ENCODE peak calls at places on chromosome 16, in eight cellular contexts. A is tibial artery; P is PC-3; M is CD4-positive, CD25-positive, alpha-beta regulatory T cell; C is heart left ventricle; Z is cardiac fibroblast; W is mesendoderm; H is PC-9. Q is an unnamed sample.

GRCh38 chr16:11056090-11056988 is 112.0 kb downstream of the CLEC16A start:
- DNase-seq in P (no peak), C (no peak), A (no peak), H (no peak), Z (peak; percentile 51), W (no peak), M (no peak), Q (peak; percentile 23)

GRCh38 chr16:84254080-84254479 is 14.3 kb upstream of the KCNG4 start:
- DNase-seq in P (no peak), Z (no peak), W (no peak), M (no peak), A (no peak), H (no peak), C (no peak), Q (no peak)

GRCh38 chr16:87045462-87046216 is 271.6 kb downstream of the C16orf95 start:
- DNase-seq in Z (no peak), P (no peak), H (no peak), W (no peak), M (no peak), A (no peak), C (no peak), Q (no peak)

GRCh38 chr16:3305109-3306068 is at the start of the genes TIGD7 and ZNF75A:
- DNase-seq in W (peak; percentile 97), P (peak; percentile 84), M (peak; percentile 82), C (peak; percentile 90), Z (peak; percentile 91), A (peak; percentile 72), H (peak; percentile 86), Q (peak; percentile 94)

GRCh38 chr16:75204410-75204758 is 2.6 kb downstream of the CTRB2 start:
- DNase-seq in P (no peak), Z (no peak), H (no peak), C (no peak), A (no peak), M (no peak), W (no peak), Q (no peak)

GRCh38 chr16:64122177-64122576 is 999.7 kb downstream of the CDH11 start:
- DNase-seq in W (no peak), P (peak; percentile 64), C (no peak), A (no peak), H (no peak), M (no peak), Z (no peak), Q (no peak)

GRCh38 chr16:23801387-23801786 is 34.4 kb upstream of the PRKCB start:
- DNase-seq in C (peak; percentile 72), H (peak; percentile 59), P (peak; percentile 66), A (peak; percentile 66), M (peak; percentile 62), W (peak; percentile 68), Z (peak; percentile 65), Q (peak; percentile 86)

GRCh38 chr16:53061256-53061655 is 6.5 kb downstream of the CHD9 start:
- DNase-seq in W (no peak), C (no peak), H (no peak), P (no peak), A (no peak), Z (no peak), M (no peak), Q (no peak)

GRCh38 chr16:57734308-57734924 is 1.2 kb upstream of the KATNB1 start:
- DNase-seq in A (no peak), Z (no peak), C (no peak), W (no peak), H (no peak), P (no peak), M (no peak), Q (no peak)

GRCh38 chr16:11629071-11630030 is 38.9 kb upstream of the SNN start:
- DNase-seq in M (no peak), A (peak; percentile 45), H (no peak), P (no peak), C (peak; percentile 55), W (peak; percentile 33), Z (no peak), Q (no peak)

GRCh38 chr16:57898961-57899360 is 72.0 kb downstream of the CNGB1 start:
- DNase-seq in Z (no peak), A (no peak), W (no peak), H (no peak), M (no peak), P (no peak), C (no peak), Q (no peak)

GRCh38 chr16:3150346-3151218 is 15.8 kb downstream of the ZNF213 start:
- DNase-seq in C (peak; percentile 94), P (peak; percentile 99), H (peak; percentile 99), M (peak; percentile 91), A (peak; percentile 95), Z (peak; percentile 98), W (peak; percentile 99), Q (peak; percentile 97)

GRCh38 chr16:66845080-66845410 is 831 bp downstream of the CA7 start:
- DNase-seq in W (no peak), P (no peak), A (no peak), C (no peak), Z (no peak), M (no peak), H (no peak), Q (no peak)
- H3K4me3 ChIP-seq in W (no peak overlapping the region), P (peak overlapping the region; percentile 62), A (peak overlapping the region; percentile 28), C (peak overlapping the region; percentile 39), Z (no peak overlapping the region), M (no peak overlapping the region), H (no peak overlapping the region), Q (peak overlapping the region; percentile 39)

GRCh38 chr16:66045626-66046025 is 320.9 kb upstream of the CDH5 start:
- DNase-seq in P (no peak), C (no peak), W (no peak), Z (no peak), A (no peak), H (no peak), M (no peak), Q (no peak)
- H3K4me3 ChIP-seq in P (no peak overlapping the region), C (no peak overlapping the region), W (no peak overlapping the region), Z (no peak overlapping the region), A (no peak overlapping the region), H (no peak overlapping the region), M (no peak overlapping the region), Q (no peak overlapping the region)

GRCh38 chr16:88532434-88533241 is 37.6 kb upstream of the ZC3H18 start:
- DNase-seq in Z (no peak), A (no peak), M (no peak), P (no peak), C (no peak), W (no peak), H (no peak), Q (no peak)

GRCh38 chr16:88533381-88533831 is 36.8 kb upstream of the ZC3H18 start:
- DNase-seq in P (peak; percentile 32), C (no peak), Z (peak; percentile 43), W (peak; percentile 70), A (no peak), H (no peak), M (no peak), Q (no peak)

GRCh38 chr16:88535181-88535856 is 34.9 kb upstream of the ZC3H18 start:
- DNase-seq in A (no peak), P (no peak), Z (no peak), W (no peak), C (no peak), H (no peak), M (no peak), Q (no peak)

GRCh38 chr16:88534731-88535141 is 35.5 kb upstream of the ZC3H18 start:
- DNase-seq in P (peak; percentile 19), Z (peak; percentile 50), M (no peak), A (no peak), H (peak; percentile 52), W (peak; percentile 44), C (peak; percentile 53), Q (peak; percentile 82)

GRCh38 chr16:88533945-88534641 is 36.1 kb upstream of the ZC3H18 start:
- DNase-seq in Z (peak; percentile 58), H (peak; percentile 81), M (peak; percentile 73), P (peak; percentile 64), W (peak; percentile 71), A (peak; percentile 48), C (peak; percentile 86), Q (peak; percentile 91)
- H3K4me3 ChIP-seq in Z (peak overlapping the region; percentile 59), H (peak overlapping the region; percentile 70), M (no peak overlapping the region), P (peak overlapping the region; percentile 70), W (peak overlapping the region; percentile 77), A (peak overlapping the region; percentile 87), C (peak overlapping the region; percentile 51), Q (peak overlapping the region; percentile 65)

DNA sequence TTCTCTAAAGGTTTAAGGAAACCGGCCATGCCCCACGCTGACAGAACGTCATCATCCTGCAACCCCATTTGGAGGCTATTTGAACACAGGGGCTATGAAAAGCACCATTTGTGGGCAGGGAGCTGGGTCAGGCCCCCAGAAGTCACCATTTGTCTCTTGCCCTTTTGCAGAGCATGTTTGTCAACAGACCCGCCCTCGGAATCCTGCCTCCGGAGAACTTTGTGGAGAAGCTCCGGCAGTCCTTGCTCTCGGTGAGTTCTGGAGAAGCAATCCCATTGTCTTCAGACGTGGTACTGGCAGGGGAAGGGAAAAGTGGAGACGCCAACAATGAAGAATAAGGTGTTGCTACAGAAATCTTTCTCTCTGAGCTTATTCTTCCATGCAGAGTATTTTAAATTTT is 33.5 kb downstream of the TMEM186 start:
- DNase-seq in W (peak; percentile 8), C (no peak), P (no peak), M (no peak), A (no peak), Z (no peak), H (no peak), Q (no peak)
- H3K4me3 ChIP-seq in W (no peak overlapping the region), C (no peak overlapping the region), P (no peak overlapping the region), M (no peak overlapping the region), A (no peak overlapping the region), Z (no peak overlapping the region), H (no peak overlapping the region), Q (no peak overlapping the region)

GRCh38 chr16:26051078-26051477 is 359.3 kb downstream of the HS3ST4 start:
- DNase-seq in H (no peak), M (no peak), Z (no peak), W (peak; percentile 89), C (no peak), P (no peak), A (no peak), Q (no peak)

GRCh38 chr16:26050489-26050888 is 358.7 kb downstream of the HS3ST4 start:
- DNase-seq in H (no peak), C (no peak), A (no peak), P (no peak), M (no peak), Z (no peak), W (peak; percentile 40), Q (no peak)

GRCh38 chr16:26058326-26058725 is 366.6 kb downstream of the HS3ST4 start:
- DNase-seq in A (no peak), C (no peak), Z (no peak), M (no peak), W (peak; percentile 76), P (no peak), H (no peak), Q (no peak)

DNA sequence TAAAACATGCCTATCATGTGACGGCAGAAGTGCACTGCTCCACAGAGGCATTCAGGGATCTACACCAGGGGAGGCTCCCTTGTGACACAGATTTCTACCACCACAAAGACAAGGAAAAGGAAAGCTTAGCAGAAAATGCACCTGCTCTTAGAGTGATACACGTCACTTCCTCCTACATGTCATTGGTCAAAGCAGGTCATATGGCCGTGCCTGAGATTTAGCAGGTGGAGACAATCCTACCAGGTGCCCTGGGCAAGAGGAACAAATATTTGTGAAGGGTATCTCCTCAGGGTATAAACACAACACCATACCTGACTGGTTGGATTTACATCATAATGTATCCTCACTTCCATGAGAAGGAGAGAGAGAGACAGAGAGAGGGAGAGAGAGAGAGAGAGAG is 362.1 kb downstream of the HS3ST4 start:
- DNase-seq in A (no peak), H (no peak), W (no peak), P (no peak), Z (no peak), C (no peak), M (no peak), Q (no peak)
- H3K4me3 ChIP-seq in A (no peak overlapping the region), H (no peak overlapping the region), W (no peak overlapping the region), P (no peak overlapping the region), Z (no peak overlapping the region), C (no peak overlapping the region), M (no peak overlapping the region), Q (no peak overlapping the region)

Q was measured in upper lobe of right lung.